ENCODE peak calls at places on chromosomes 1 and 21, in ten cellular contexts. Q is left ventricle myocardium inferior, D is IMR-90, Y is PC-3, M is spleen, X is neural progenitor cell, S is heart left ventricle, L is fibroblast of mammary gland, P is adrenal gland, U is mammary epithelial cell. Z is an unnamed sample.

GRCh38 chr1:11053758-11054137 is 6.1 kb downstream of the SRM start:
- DNase-seq in D (peak), M (no peak), P (no peak), X (peak), S (no peak), Y (no peak), Q (no peak), L (peak), U (no peak), Z (no peak)

GRCh38 chr1:8026976-8027747 is 1.1 kb upstream of the ERRFI1 start:
- DNase-seq in U (no peak), L (peak), X (peak), M (no peak), S (no peak), Q (no peak), Y (peak), D (peak), P (no peak), Z (no peak)

GRCh38 chr1:2258996-2259395 is 30.9 kb downstream of the SKI start:
- DNase-seq in Y (no peak), P (no peak), X (no peak), S (no peak), L (no peak), U (no peak), Q (no peak), M (no peak), D (no peak), Z (no peak)

GRCh38 chr1:2555634-2556276 is 416 bp upstream of the TNFRSF14 start:
- DNase-seq in X (no peak), D (no peak), S (peak), U (no peak), Y (peak), M (peak), P (peak), Q (peak), L (peak), Z (no peak)

GRCh38 chr21:45463871-45464270 is 58.9 kb downstream of the COL18A1 start:
- DNase-seq in M (no peak), P (no peak), L (no peak), Q (peak), X (no peak), U (no peak), S (no peak), D (no peak), Y (no peak), Z (no peak)

GRCh38 chr1:205714190-205714905 is 34.0 kb upstream of the SLC45A3 start:
- DNase-seq in S (no peak), P (no peak), D (peak), M (no peak), Q (no peak), L (peak), Y (peak), X (no peak), U (peak), Z (no peak)

GRCh38 chr21:41536076-41536826 is 28.3 kb upstream of the TMPRSS2 start:
- DNase-seq in D (no peak), M (no peak), Y (peak), S (no peak), L (no peak), Q (no peak), X (no peak), U (peak), P (no peak), Z (peak)

GRCh38 chr1:65420590-65421340 is at the start of the genes LEPR and LEPROT:
- DNase-seq in U (peak), X (peak), Y (peak), S (peak), L (no peak), M (no peak), Q (no peak), P (no peak), D (peak), Z (no peak)

GRCh38 chr1:214331827-214332423 is 51.0 kb downstream of the SMYD2 start:
- DNase-seq in P (no peak), L (peak), U (peak), Y (peak), X (peak), D (peak), Q (no peak), S (no peak), M (no peak), Z (no peak)

GRCh38 chr1:10917513-10918454 is 94.7 kb upstream of the TARDBP start:
- DNase-seq in Y (no peak), M (peak), U (no peak), P (no peak), S (no peak), L (no peak), X (no peak), D (no peak), Q (no peak), Z (no peak)

GRCh38 chr1:174789399-174789798 is 210.3 kb upstream of the CACYBP start:
- DNase-seq in X (no peak), Q (no peak), D (peak), M (no peak), U (peak), S (no peak), Y (peak), L (peak), P (no peak), Z (no peak)

GRCh38 chr21:34846601-34847112 is 177.9 kb downstream of the CLIC6 start:
- DNase-seq in M (no peak), Q (no peak), D (peak), U (peak), Y (peak), P (no peak), L (peak), S (no peak), X (peak), Z (no peak)

GRCh38 chr1:88454781-88455180 is 229.3 kb upstream of the PKN2 start:
- DNase-seq in D (no peak), S (no peak), M (no peak), Y (no peak), U (no peak), X (no peak), P (no peak), Q (no peak), L (no peak), Z (no peak)

GRCh38 chr1:169620565-169620964 is 9.4 kb downstream of the SELP start:
- DNase-seq in L (no peak), X (no peak), Q (no peak), D (no peak), P (no peak), S (no peak), M (no peak), Y (no peak), U (no peak), Z (no peak)

GRCh38 chr1:220275430-220275829 is 3.2 kb upstream of the RAB3GAP2 start:
- DNase-seq in U (no peak), M (no peak), P (no peak), X (no peak), L (no peak), Q (no peak), D (no peak), S (no peak), Y (no peak), Z (no peak)

GRCh38 chr1:58649555-58649954 is 50.3 kb downstream of the MYSM1 start:
- DNase-seq in D (no peak), X (no peak), Y (peak), U (no peak), L (no peak), Q (no peak), M (no peak), P (no peak), S (no peak), Z (no peak)

GRCh38 chr1:157993179-157994080 is at the start of gene KIRREL1:
- DNase-seq in S (peak), D (peak), U (peak), M (peak), P (peak), X (peak), Y (peak), L (peak), Q (peak), Z (no peak)

GRCh38 chr1:230251644-230252191 is 174.4 kb downstream of the PGBD5 start:
- DNase-seq in P (no peak), U (no peak), Y (no peak), L (no peak), Q (no peak), X (no peak), M (no peak), S (no peak), D (no peak), Z (no peak)

GRCh38 chr1:10771789-10772188 is 24.7 kb downstream of the CASZ1 start:
- DNase-seq in U (no peak), M (no peak), P (no peak), S (no peak), X (no peak), Y (no peak), L (no peak), Q (no peak), D (no peak), Z (no peak)

GRCh38 chr1:9190234-9190633 is 44.3 kb upstream of the H6PD start:
- DNase-seq in Y (no peak), Q (no peak), M (no peak), S (no peak), P (no peak), L (no peak), X (no peak), U (no peak), D (no peak), Z (no peak)

GRCh38 chr1:42192106-42192505 is 27.6 kb upstream of the GUCA2A start:
- DNase-seq in X (no peak), Y (no peak), Q (no peak), M (no peak), U (no peak), L (no peak), S (no peak), D (no peak), P (no peak), Z (no peak)

GRCh38 chr1:223504741-223505140 is 111.5 kb downstream of the CCDC185 start:
- DNase-seq in X (no peak), S (no peak), M (no peak), D (peak), Y (peak), U (peak), P (no peak), Q (no peak), L (peak), Z (peak)

GRCh38 chr1:28249013-28249870 is 10.1 kb upstream of the SESN2 start:
- DNase-seq in M (no peak), Q (peak), P (peak), X (peak), D (peak), U (peak), Y (peak), S (peak), L (no peak), Z (peak)

GRCh38 chr1:223717123-223717522 is 4.8 kb downstream of the CAPN2 start:
- DNase-seq in X (no peak), D (no peak), Y (no peak), M (no peak), P (no peak), S (no peak), L (no peak), U (no peak), Q (no peak), Z (no peak)

GRCh38 chr1:201250326-201251011 is 32.8 kb upstream of the PKP1 start:
- DNase-seq in Y (no peak), Q (no peak), S (no peak), M (no peak), P (no peak), D (no peak), U (no peak), X (no peak), L (no peak), Z (no peak)

GRCh38 chr1:115183711-115184259 is 94.5 kb upstream of the TSPAN2 start:
- DNase-seq in D (no peak), Q (peak), X (no peak), Y (no peak), P (no peak), U (no peak), L (no peak), M (no peak), S (no peak), Z (no peak)

GRCh38 chr21:18318156-18318555 is 73.5 kb downstream of the CHODL start:
- DNase-seq in D (no peak), L (no peak), Y (no peak), M (no peak), Q (no peak), P (no peak), U (no peak), X (no peak), S (no peak), Z (no peak)

GRCh38 chr1:27438621-27439061 is 46.2 kb downstream of the GPR3 start:
- DNase-seq in S (no peak), U (no peak), Y (no peak), L (no peak), P (no peak), D (no peak), Q (no peak), M (no peak), X (no peak), Z (no peak)

GRCh38 chr1:19010995-19011696 is 54.7 kb upstream of the IFFO2 start:
- DNase-seq in L (peak), D (peak), X (peak), S (no peak), Q (peak), Y (peak), P (peak), M (no peak), U (peak), Z (no peak)

GRCh38 chr1:2983319-2983705 is 38.0 kb upstream of the ACTRT2 start:
- DNase-seq in M (peak), U (no peak), D (no peak), Y (no peak), S (no peak), L (no peak), X (no peak), Q (no peak), P (no peak), Z (no peak)

GRCh38 chr1:204692852-204693356 is 7.4 kb upstream of the LRRN2 start:
- DNase-seq in D (no peak), L (no peak), U (no peak), S (no peak), Y (no peak), M (no peak), Q (no peak), X (peak), P (no peak), Z (no peak)

GRCh38 chr1:175506081-175506480 is 237.3 kb downstream of the TNR start:
- DNase-seq in S (no peak), L (no peak), M (no peak), Y (no peak), P (no peak), Q (no peak), U (no peak), X (no peak), D (no peak), Z (no peak)

GRCh38 chr21:45632165-45632896 is 11.2 kb upstream of the PCBP3 start:
- DNase-seq in D (no peak), M (no peak), P (no peak), S (no peak), Y (no peak), U (no peak), X (no peak), Q (no peak), L (no peak), Z (no peak)

DNA sequence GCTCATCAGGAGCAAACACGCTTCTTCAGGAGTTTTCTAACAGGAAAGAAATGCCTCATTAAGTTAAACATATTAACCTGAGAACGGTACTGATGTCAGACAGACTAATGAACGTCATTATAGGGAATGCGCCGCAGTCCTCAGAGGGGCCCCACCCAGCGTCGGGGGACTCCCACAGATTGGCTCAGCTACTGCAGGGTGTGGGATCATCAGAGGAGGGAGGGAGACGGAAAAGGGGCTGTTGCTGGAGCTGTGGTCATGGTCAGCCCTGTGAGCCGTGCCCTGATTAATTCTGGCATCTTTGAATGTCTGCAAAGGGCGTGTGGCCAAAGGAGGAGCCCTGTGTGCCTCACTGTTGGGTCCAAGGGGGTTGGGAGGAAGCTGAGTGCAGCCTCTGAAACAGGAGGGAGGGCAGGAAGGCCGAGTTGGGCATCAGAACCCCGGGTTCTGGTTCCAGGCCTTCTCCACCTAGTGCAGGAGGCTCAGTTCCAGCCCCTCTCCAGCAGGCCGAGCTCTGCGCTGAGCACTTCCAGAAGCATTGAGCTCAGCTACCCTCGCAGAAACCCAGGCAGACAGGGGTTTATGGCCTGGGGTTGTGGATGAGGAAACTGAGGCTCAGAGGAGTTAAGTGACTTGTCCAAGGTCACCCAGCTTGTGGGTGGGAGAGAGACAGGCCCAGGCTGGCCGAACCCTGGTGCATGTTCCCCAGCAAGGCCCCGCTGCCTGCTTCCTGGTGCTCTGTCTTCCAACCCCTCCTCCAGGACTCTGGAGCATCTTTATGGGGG is 348.7 kb downstream of the PTPRU start:
- DNase-seq in M (no peak), X (no peak), P (no peak), D (no peak), U (no peak), S (no peak), Y (no peak), L (peak), Q (no peak), Z (no peak)
- TF ChIP-seq CTCF in M (no peak), X (no peak), P (no peak), D (no peak), U (no peak), S (no peak), Y (no peak), L (no peak), Q (no peak), Z (no peak)

GRCh38 chr1:196877964-196878363 is 9.9 kb upstream of the CFHR4 start:
- DNase-seq in X (peak), Q (no peak), L (peak), M (peak), U (no peak), S (no peak), D (peak), P (no peak), Y (no peak), Z (no peak)
- H3K4me3 ChIP-seq in X (peak), Q (no peak), L (no peak), M (peak), U (peak), S (no peak), D (peak), P (no peak), Y (no peak), Z (no peak)

DNA sequence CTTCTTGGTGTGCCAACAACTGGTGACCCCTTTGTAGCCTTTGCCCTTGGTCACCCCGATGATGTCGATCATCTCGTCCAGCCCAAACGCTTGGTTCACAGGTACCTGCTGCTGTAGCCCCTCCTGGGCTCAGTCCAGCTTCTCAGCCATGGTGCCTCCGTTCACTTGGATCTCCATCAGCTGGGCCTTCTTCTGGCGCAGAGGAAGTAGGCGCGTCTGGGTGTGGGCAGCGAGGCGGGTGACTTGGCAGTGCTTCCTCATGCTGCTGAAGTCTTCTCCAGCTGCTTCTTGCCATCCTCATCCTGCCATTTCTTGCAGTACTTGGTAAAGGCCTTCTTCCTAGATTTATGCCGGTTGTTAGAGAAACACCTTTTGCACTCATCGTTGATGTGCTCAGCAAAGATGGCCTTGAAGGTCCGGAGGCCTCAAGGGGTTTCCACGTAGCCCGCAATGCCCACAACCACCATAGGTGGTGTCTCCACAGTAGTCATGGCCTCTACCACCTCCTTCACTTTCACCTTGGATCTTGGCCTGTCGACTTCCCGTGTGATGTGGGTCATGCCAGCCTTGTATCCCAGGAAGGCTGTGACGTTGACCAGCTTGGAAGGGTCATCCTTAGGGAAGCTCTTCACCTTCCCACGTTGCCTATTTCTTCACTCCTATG is 13.0 kb downstream of the DOP1B start:
- DNase-seq in M (peak), S (no peak), U (no peak), L (no peak), D (no peak), Y (no peak), X (no peak), P (no peak), Q (peak), Z (no peak)
- TF ChIP-seq CTCF in M (no peak), S (no peak), U (no peak), L (peak), D (no peak), Y (peak), X (no peak), P (no peak), Q (no peak), Z (no peak)

DNA sequence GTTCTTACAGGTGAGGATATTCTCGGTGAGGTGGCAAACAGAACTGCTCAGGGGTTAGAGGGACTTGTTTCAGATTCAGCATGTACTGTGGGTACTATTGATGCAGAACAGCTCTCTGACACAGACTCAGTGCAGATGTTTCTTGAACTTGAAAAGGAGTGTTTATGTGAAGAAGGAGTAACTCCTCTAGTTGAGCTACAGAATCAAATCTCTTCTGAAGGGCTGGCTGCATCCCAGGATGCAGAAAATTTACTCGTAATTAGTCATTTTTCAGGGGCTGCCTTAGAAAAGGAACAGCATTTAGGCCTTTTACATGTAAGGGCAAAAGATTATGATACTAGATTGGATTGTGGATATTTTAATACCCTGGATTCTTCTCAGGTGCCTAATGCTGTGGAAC is 79.9 kb upstream of the BMP8A start:
- DNase-seq in M (no peak), S (no peak), X (no peak), Y (peak), P (no peak), Q (no peak), U (no peak), L (no peak), D (peak), Z (no peak)
- H3K4me3 ChIP-seq in M (peak), S (peak), X (peak), Y (peak), P (no peak), Q (peak), U (no peak), L (peak), D (peak), Z (no peak)

Z was measured in LNCaP clone FGC.